ENCODE peak calls at places on chromosomes 12 and 14, in four cellular contexts. K, S, F and O are unnamed samples.

GRCh38 chr12:117036046-117036445 is 63.2 kb downstream of the TESC start:
- DNase-seq in K (no peak), S (no peak), F (no peak), O (no peak)

GRCh38 chr12:77218278-77218677 is 152.9 kb upstream of the E2F7 start:
- DNase-seq in K (no peak), S (no peak), F (no peak), O (no peak)

GRCh38 chr12:13278249-13278787 is 81.8 kb downstream of the EMP1 start:
- DNase-seq in K (peak), S (peak), F (peak), O (peak)

GRCh38 chr12:57166971-57167371 is 19.6 kb upstream of the LRP1-AS start:
- DNase-seq in K (peak), S (no peak), F (no peak), O (peak)

GRCh38 chr12:45433441-45433868 is 217.6 kb downstream of the ANO6 start:
- DNase-seq in K (no peak), S (no peak), F (no peak), O (no peak)

GRCh38 chr12:118034429-118035193 is 18.1 kb downstream of the RFC5 start:
- DNase-seq in K (peak), S (no peak), F (no peak), O (peak)

GRCh38 chr14:74682169-74682952 is 30.5 kb downstream of the AREL1 start:
- DNase-seq in K (no peak), S (no peak), F (no peak), O (no peak)

GRCh38 chr12:92332552-92332951 is 186.9 kb upstream of the BTG1 start:
- DNase-seq in K (no peak), S (no peak), F (no peak), O (no peak)

GRCh38 chr14:69005432-69006148 is 26.5 kb upstream of the ACTN1 start:
- DNase-seq in K (peak), S (peak), F (no peak), O (peak)

GRCh38 chr14:100827751-100828447 is 2.0 kb downstream of the MEG3 start:
- DNase-seq in K (peak), S (peak), F (no peak), O (peak)

GRCh38 chr12:6767592-6768384 is 1.6 kb downstream of the PTMS start:
- DNase-seq in K (no peak), S (no peak), F (no peak), O (peak)

GRCh38 chr12:65602191-65602578 is 222.1 kb upstream of the HMGA2 start:
- DNase-seq in K (no peak), S (no peak), F (no peak), O (no peak)

GRCh38 chr14:101878222-101879211 is 85.9 kb upstream of the DYNC1H1 start:
- DNase-seq in K (no peak), S (peak), F (no peak), O (no peak)

GRCh38 chr12:92899388-92900001 is 29.6 kb downstream of the EEA1 start:
- DNase-seq in K (peak), S (peak), F (no peak), O (peak)

GRCh38 chr12:132138941-132139871 is 4.9 kb downstream of the DDX51 start:
- DNase-seq in K (no peak), S (no peak), F (no peak), O (no peak)